ENCODE peak calls at places on chromosome 11, in nine cellular contexts. One of them, this sample, is unnamed.

GRCh38 chr11:13137778-13138400 is 128.8 kb downstream of the RASSF10 start:
- DNase-seq in heart left ventricle: no peak
- DNase-seq in neural progenitor cell: no peak
- DNase-seq in GM20000: no peak
- DNase-seq in cardiac fibroblast: no peak
- DNase-seq in fibroblast of mammary gland: no peak
- DNase-seq in thoracic aorta: no peak
- DNase-seq in dorsolateral prefrontal cortex: no peak
- DNase-seq in Caco-2: no peak
- DNase-seq in this sample: no peak

GRCh38 chr11:121762820-121763219 is 310.1 kb upstream of the SORL1-AS1 start:
- DNase-seq in Caco-2: no peak
- DNase-seq in GM20000: no peak
- DNase-seq in fibroblast of mammary gland: peak; percentile 51
- DNase-seq in thoracic aorta: no peak
- DNase-seq in heart left ventricle: peak; percentile 19
- DNase-seq in cardiac fibroblast: peak; percentile 60
- DNase-seq in dorsolateral prefrontal cortex: peak; percentile 52
- DNase-seq in neural progenitor cell: peak; percentile 33
- DNase-seq in this sample: no peak

GRCh38 chr11:105923814-105924213 is 98.2 kb downstream of the MSANTD4 start:
- DNase-seq in Caco-2: no peak
- DNase-seq in dorsolateral prefrontal cortex: no peak
- DNase-seq in thoracic aorta: no peak
- DNase-seq in fibroblast of mammary gland: peak; percentile 66
- DNase-seq in neural progenitor cell: no peak
- DNase-seq in cardiac fibroblast: peak; percentile 47
- DNase-seq in GM20000: no peak
- DNase-seq in heart left ventricle: no peak
- DNase-seq in this sample: no peak

GRCh38 chr11:66454828-66455227 is 11.9 kb upstream of the PELI3 start:
- DNase-seq in neural progenitor cell: no peak
- DNase-seq in dorsolateral prefrontal cortex: no peak
- DNase-seq in thoracic aorta: no peak
- DNase-seq in heart left ventricle: no peak
- DNase-seq in GM20000: no peak
- DNase-seq in fibroblast of mammary gland: no peak
- DNase-seq in Caco-2: no peak
- DNase-seq in cardiac fibroblast: no peak
- DNase-seq in this sample: no peak

GRCh38 chr11:30488304-30488998 is 97.7 kb downstream of the MPPED2 start:
- DNase-seq in thoracic aorta: no peak
- DNase-seq in heart left ventricle: no peak
- DNase-seq in fibroblast of mammary gland: no peak
- DNase-seq in cardiac fibroblast: peak; percentile 41
- DNase-seq in GM20000: no peak
- DNase-seq in neural progenitor cell: no peak
- DNase-seq in dorsolateral prefrontal cortex: no peak
- DNase-seq in Caco-2: no peak
- DNase-seq in this sample: no peak

GRCh38 chr11:118175600-118176399 is 639 bp downstream of the SCN2B start:
- DNase-seq in dorsolateral prefrontal cortex: no peak
- DNase-seq in Caco-2: no peak
- DNase-seq in thoracic aorta: no peak
- DNase-seq in heart left ventricle: no peak
- DNase-seq in GM20000: no peak
- DNase-seq in fibroblast of mammary gland: no peak
- DNase-seq in neural progenitor cell: no peak
- DNase-seq in cardiac fibroblast: no peak
- DNase-seq in this sample: no peak

GRCh38 chr11:60922906-60923305 is 1.4 kb upstream of the TMEM132A start:
- DNase-seq in neural progenitor cell: no peak
- DNase-seq in heart left ventricle: no peak
- DNase-seq in dorsolateral prefrontal cortex: peak; percentile 23
- DNase-seq in Caco-2: no peak
- DNase-seq in GM20000: no peak
- DNase-seq in thoracic aorta: no peak
- DNase-seq in fibroblast of mammary gland: no peak
- DNase-seq in cardiac fibroblast: no peak
- DNase-seq in this sample: no peak

GRCh38 chr11:83241291-83241946 is 44.7 kb downstream of the CCDC90B start:
- DNase-seq in dorsolateral prefrontal cortex: no peak
- DNase-seq in neural progenitor cell: peak; percentile 79
- DNase-seq in thoracic aorta: no peak
- DNase-seq in fibroblast of mammary gland: peak; percentile 78
- DNase-seq in heart left ventricle: no peak
- DNase-seq in Caco-2: peak; percentile 86
- DNase-seq in cardiac fibroblast: peak; percentile 66
- DNase-seq in GM20000: peak; percentile 18
- DNase-seq in this sample: peak; percentile 13

GRCh38 chr11:3986301-3986700 is 108.3 kb upstream of the RRM1 start:
- DNase-seq in dorsolateral prefrontal cortex: no peak
- DNase-seq in neural progenitor cell: no peak
- DNase-seq in thoracic aorta: no peak
- DNase-seq in fibroblast of mammary gland: no peak
- DNase-seq in GM20000: no peak
- DNase-seq in Caco-2: no peak
- DNase-seq in cardiac fibroblast: no peak
- DNase-seq in heart left ventricle: no peak
- DNase-seq in this sample: no peak

GRCh38 chr11:64035581-64035980 is at the start of gene FLRT1:
- DNase-seq in fibroblast of mammary gland: no peak
- DNase-seq in heart left ventricle: no peak
- DNase-seq in neural progenitor cell: peak; percentile 70
- DNase-seq in GM20000: no peak
- DNase-seq in thoracic aorta: no peak
- DNase-seq in cardiac fibroblast: no peak
- DNase-seq in Caco-2: no peak
- DNase-seq in dorsolateral prefrontal cortex: no peak
- DNase-seq in this sample: no peak

GRCh38 chr11:34891611-34892010 is 24.6 kb downstream of the APIP start:
- DNase-seq in GM20000: no peak
- DNase-seq in Caco-2: no peak
- DNase-seq in dorsolateral prefrontal cortex: no peak
- DNase-seq in fibroblast of mammary gland: no peak
- DNase-seq in neural progenitor cell: no peak
- DNase-seq in heart left ventricle: no peak
- DNase-seq in cardiac fibroblast: no peak
- DNase-seq in thoracic aorta: no peak
- DNase-seq in this sample: no peak

GRCh38 chr11:34887260-34887659 is 28.9 kb downstream of the APIP start:
- DNase-seq in thoracic aorta: no peak
- DNase-seq in fibroblast of mammary gland: no peak
- DNase-seq in dorsolateral prefrontal cortex: no peak
- DNase-seq in Caco-2: no peak
- DNase-seq in neural progenitor cell: no peak
- DNase-seq in heart left ventricle: no peak
- DNase-seq in cardiac fibroblast: no peak
- DNase-seq in GM20000: no peak
- DNase-seq in this sample: no peak

GRCh38 chr11:34886609-34887008 is 29.6 kb downstream of the APIP start:
- DNase-seq in GM20000: no peak
- DNase-seq in thoracic aorta: no peak
- DNase-seq in cardiac fibroblast: no peak
- DNase-seq in dorsolateral prefrontal cortex: no peak
- DNase-seq in neural progenitor cell: no peak
- DNase-seq in heart left ventricle: no peak
- DNase-seq in Caco-2: peak; percentile 14
- DNase-seq in fibroblast of mammary gland: no peak
- DNase-seq in this sample: no peak

GRCh38 chr11:34890089-34890488 is 26.1 kb downstream of the APIP start:
- DNase-seq in heart left ventricle: no peak
- DNase-seq in fibroblast of mammary gland: no peak
- DNase-seq in neural progenitor cell: no peak
- DNase-seq in thoracic aorta: no peak
- DNase-seq in Caco-2: no peak
- DNase-seq in dorsolateral prefrontal cortex: no peak
- DNase-seq in cardiac fibroblast: peak; percentile 15
- DNase-seq in GM20000: no peak
- DNase-seq in this sample: no peak

GRCh38 chr11:34890812-34891211 is 25.4 kb downstream of the APIP start:
- DNase-seq in heart left ventricle: no peak
- DNase-seq in Caco-2: peak; percentile 27
- DNase-seq in cardiac fibroblast: peak; percentile 74
- DNase-seq in neural progenitor cell: peak; percentile 59
- DNase-seq in dorsolateral prefrontal cortex: no peak
- DNase-seq in thoracic aorta: no peak
- DNase-seq in GM20000: peak; percentile 19
- DNase-seq in fibroblast of mammary gland: peak; percentile 63
- DNase-seq in this sample: no peak
- TF ChIP-seq CTCF in heart left ventricle: peak; percentile 35
- TF ChIP-seq CTCF in Caco-2: peak; percentile 37
- TF ChIP-seq CTCF in cardiac fibroblast: peak; percentile 38
- TF ChIP-seq CTCF in neural progenitor cell: peak; percentile 58
- TF ChIP-seq CTCF in dorsolateral prefrontal cortex: peak; percentile 79
- TF ChIP-seq CTCF in thoracic aorta: no peak
- TF ChIP-seq CTCF in GM20000: peak; percentile 9
- TF ChIP-seq CTCF in fibroblast of mammary gland: peak; percentile 45
- TF ChIP-seq CTCF in this sample: peak; percentile 61

GRCh38 chr11:134638796-134639540 is 226.9 kb upstream of the B3GAT1 start:
- DNase-seq in neural progenitor cell: no peak
- DNase-seq in thoracic aorta: no peak
- DNase-seq in heart left ventricle: no peak
- DNase-seq in cardiac fibroblast: no peak
- DNase-seq in GM20000: no peak
- DNase-seq in dorsolateral prefrontal cortex: no peak
- DNase-seq in Caco-2: no peak
- DNase-seq in fibroblast of mammary gland: no peak
- DNase-seq in this sample: no peak

GRCh38 chr11:134637091-134638015 is 225.3 kb upstream of the B3GAT1 start:
- DNase-seq in neural progenitor cell: no peak
- DNase-seq in thoracic aorta: no peak
- DNase-seq in dorsolateral prefrontal cortex: no peak
- DNase-seq in cardiac fibroblast: no peak
- DNase-seq in GM20000: no peak
- DNase-seq in heart left ventricle: no peak
- DNase-seq in Caco-2: no peak
- DNase-seq in fibroblast of mammary gland: no peak
- DNase-seq in this sample: no peak

GRCh38 chr11:134640536-134640935 is 228.5 kb upstream of the B3GAT1 start:
- DNase-seq in GM20000: no peak
- DNase-seq in cardiac fibroblast: no peak
- DNase-seq in fibroblast of mammary gland: no peak
- DNase-seq in neural progenitor cell: no peak
- DNase-seq in heart left ventricle: no peak
- DNase-seq in dorsolateral prefrontal cortex: no peak
- DNase-seq in Caco-2: no peak
- DNase-seq in thoracic aorta: no peak
- DNase-seq in this sample: no peak

GRCh38 chr11:134640971-134641968 is 229.2 kb upstream of the B3GAT1 start:
- DNase-seq in Caco-2: no peak
- DNase-seq in GM20000: no peak
- DNase-seq in dorsolateral prefrontal cortex: no peak
- DNase-seq in fibroblast of mammary gland: no peak
- DNase-seq in heart left ventricle: no peak
- DNase-seq in cardiac fibroblast: no peak
- DNase-seq in thoracic aorta: no peak
- DNase-seq in neural progenitor cell: no peak
- DNase-seq in this sample: no peak

GRCh38 chr11:134639586-134640330 is 227.7 kb upstream of the B3GAT1 start:
- DNase-seq in heart left ventricle: no peak
- DNase-seq in neural progenitor cell: no peak
- DNase-seq in fibroblast of mammary gland: no peak
- DNase-seq in Caco-2: peak; percentile 26
- DNase-seq in dorsolateral prefrontal cortex: no peak
- DNase-seq in GM20000: no peak
- DNase-seq in thoracic aorta: no peak
- DNase-seq in cardiac fibroblast: no peak
- DNase-seq in this sample: no peak
- TF ChIP-seq CTCF in heart left ventricle: no peak
- TF ChIP-seq CTCF in neural progenitor cell: no peak
- TF ChIP-seq CTCF in fibroblast of mammary gland: no peak
- TF ChIP-seq CTCF in Caco-2: no peak
- TF ChIP-seq CTCF in dorsolateral prefrontal cortex: no peak
- TF ChIP-seq CTCF in GM20000: no peak
- TF ChIP-seq CTCF in thoracic aorta: no peak
- TF ChIP-seq CTCF in cardiac fibroblast: no peak
- TF ChIP-seq CTCF in this sample: no peak

GRCh38 chr11:114956565-114956964 is 278.2 kb downstream of the NXPE2 start:
- DNase-seq in dorsolateral prefrontal cortex: no peak
- DNase-seq in fibroblast of mammary gland: no peak
- DNase-seq in neural progenitor cell: no peak
- DNase-seq in GM20000: no peak
- DNase-seq in thoracic aorta: no peak
- DNase-seq in cardiac fibroblast: no peak
- DNase-seq in heart left ventricle: no peak
- DNase-seq in Caco-2: no peak
- DNase-seq in this sample: no peak

DNA sequence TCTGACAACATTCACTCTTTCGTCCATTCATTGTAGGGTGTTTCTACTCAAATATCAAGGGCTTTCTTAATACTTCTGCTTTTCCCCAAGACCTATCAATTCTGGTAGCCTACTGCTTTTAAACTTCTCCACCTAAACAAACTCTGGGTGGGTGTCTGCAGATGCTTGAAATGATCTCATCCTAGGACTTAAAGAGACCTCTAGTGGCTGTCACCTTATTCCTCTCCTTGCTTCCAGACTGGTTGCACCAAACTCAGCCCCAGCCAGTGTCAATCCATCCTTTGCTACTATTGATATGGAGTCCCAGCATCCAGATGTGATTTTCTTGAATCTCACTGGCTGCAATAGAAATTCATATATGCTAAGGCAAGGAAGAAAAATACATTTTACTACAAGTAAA is 274.7 kb downstream of the NXPE2 start:
- DNase-seq in neural progenitor cell: peak; percentile 44
- DNase-seq in dorsolateral prefrontal cortex: no peak
- DNase-seq in GM20000: no peak
- DNase-seq in fibroblast of mammary gland: no peak
- DNase-seq in cardiac fibroblast: no peak
- DNase-seq in thoracic aorta: no peak
- DNase-seq in Caco-2: peak; percentile 35
- DNase-seq in heart left ventricle: no peak
- DNase-seq in this sample: no peak
- TF ChIP-seq CTCF in neural progenitor cell: peak; percentile 56
- TF ChIP-seq CTCF in dorsolateral prefrontal cortex: peak; percentile 25
- TF ChIP-seq CTCF in GM20000: no peak
- TF ChIP-seq CTCF in fibroblast of mammary gland: no peak
- TF ChIP-seq CTCF in cardiac fibroblast: no peak
- TF ChIP-seq CTCF in thoracic aorta: no peak
- TF ChIP-seq CTCF in Caco-2: peak; percentile 60
- TF ChIP-seq CTCF in heart left ventricle: no peak
- TF ChIP-seq CTCF in this sample: no peak

DNA sequence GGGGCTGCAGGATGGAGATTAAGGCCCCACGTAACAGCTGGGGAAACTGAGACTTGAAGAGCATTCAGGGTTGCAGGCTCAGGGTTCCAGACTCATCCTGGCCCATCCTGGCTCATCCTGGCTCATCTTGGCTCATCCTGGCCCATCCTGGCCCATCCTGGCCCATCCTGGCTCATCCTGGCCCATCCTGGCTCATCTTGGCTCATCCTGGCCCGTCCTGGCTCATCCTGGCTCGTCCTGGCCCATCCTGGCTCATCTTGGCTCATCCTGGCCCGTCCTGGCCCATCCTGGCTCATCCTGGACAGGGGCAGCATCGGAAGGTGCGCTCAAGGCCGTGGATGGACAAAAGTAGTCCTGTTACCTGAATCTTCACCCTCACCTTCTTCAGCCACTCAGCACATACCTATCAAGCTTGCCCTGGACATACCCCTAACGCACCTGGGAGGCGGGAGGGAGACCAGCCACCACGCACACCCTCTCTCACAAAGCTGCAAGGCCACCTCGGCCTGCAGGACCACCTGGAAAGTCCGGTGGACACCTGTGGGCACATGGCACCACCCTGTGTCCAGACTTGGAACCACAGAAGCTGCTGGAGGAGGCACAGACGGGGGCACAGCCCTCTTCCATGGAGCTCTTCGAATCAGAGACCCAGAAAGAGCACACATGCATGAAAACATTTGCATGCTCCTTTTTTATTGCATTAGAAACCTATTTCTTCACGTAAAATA is 20.3 kb upstream of the NLRP6 start:
- DNase-seq in thoracic aorta: no peak
- DNase-seq in dorsolateral prefrontal cortex: no peak
- DNase-seq in Caco-2: peak; percentile 57
- DNase-seq in heart left ventricle: no peak
- DNase-seq in neural progenitor cell: no peak
- DNase-seq in GM20000: no peak
- DNase-seq in fibroblast of mammary gland: no peak
- DNase-seq in cardiac fibroblast: no peak
- DNase-seq in this sample: no peak
- TF ChIP-seq CTCF in thoracic aorta: no peak
- TF ChIP-seq CTCF in dorsolateral prefrontal cortex: no peak
- TF ChIP-seq CTCF in Caco-2: peak; percentile 52
- TF ChIP-seq CTCF in heart left ventricle: no peak
- TF ChIP-seq CTCF in neural progenitor cell: no peak
- TF ChIP-seq CTCF in GM20000: peak; percentile 20
- TF ChIP-seq CTCF in fibroblast of mammary gland: no peak
- TF ChIP-seq CTCF in cardiac fibroblast: peak; percentile 26
- TF ChIP-seq CTCF in this sample: peak; percentile 38

This sample was measured in progenitor cell of endocrine pancreas.